ENCODE peak calls at places on chromosomes 6 and 20, in eight cellular contexts. One of them, this sample, is unnamed.

GRCh38 chr6:72911463-72912153 is 289.7 kb downstream of the KCNQ5 start:
- DNase-seq in spleen: no peak
- DNase-seq in mucosa of descending colon: peak
- DNase-seq in astrocyte of the cerebellum: peak
- DNase-seq in HFF-Myc: peak
- DNase-seq in fibroblast of pulmonary artery: peak
- DNase-seq in AG09309: peak
- DNase-seq in lower lobe of right lung: no peak
- DNase-seq in this sample: no peak

GRCh38 chr6:166258854-166259276 is 49.3 kb downstream of the PRR18 start:
- DNase-seq in spleen: peak
- DNase-seq in mucosa of descending colon: peak
- DNase-seq in astrocyte of the cerebellum: no peak
- DNase-seq in HFF-Myc: no peak
- DNase-seq in fibroblast of pulmonary artery: no peak
- DNase-seq in AG09309: no peak
- DNase-seq in lower lobe of right lung: peak
- DNase-seq in this sample: no peak

GRCh38 chr6:21149460-21149859 is 444.1 kb upstream of the SOX4 start:
- DNase-seq in spleen: no peak
- DNase-seq in mucosa of descending colon: no peak
- DNase-seq in astrocyte of the cerebellum: no peak
- DNase-seq in HFF-Myc: no peak
- DNase-seq in fibroblast of pulmonary artery: peak
- DNase-seq in AG09309: peak
- DNase-seq in lower lobe of right lung: no peak
- DNase-seq in this sample: no peak

GRCh38 chr20:20216941-20217340 is 151.0 kb upstream of the INSM1 start:
- DNase-seq in spleen: no peak
- DNase-seq in mucosa of descending colon: no peak
- DNase-seq in astrocyte of the cerebellum: no peak
- DNase-seq in HFF-Myc: no peak
- DNase-seq in fibroblast of pulmonary artery: no peak
- DNase-seq in AG09309: no peak
- DNase-seq in lower lobe of right lung: no peak
- DNase-seq in this sample: no peak

GRCh38 chr6:163579111-163579879 is 164.8 kb downstream of the QKI start:
- DNase-seq in spleen: no peak
- DNase-seq in mucosa of descending colon: no peak
- DNase-seq in astrocyte of the cerebellum: no peak
- DNase-seq in HFF-Myc: no peak
- DNase-seq in fibroblast of pulmonary artery: no peak
- DNase-seq in AG09309: no peak
- DNase-seq in lower lobe of right lung: no peak
- DNase-seq in this sample: no peak

GRCh38 chr6:24911983-24912382 is 23.8 kb downstream of the RIPOR2 start:
- DNase-seq in spleen: no peak
- DNase-seq in mucosa of descending colon: no peak
- DNase-seq in astrocyte of the cerebellum: no peak
- DNase-seq in HFF-Myc: no peak
- DNase-seq in fibroblast of pulmonary artery: no peak
- DNase-seq in AG09309: no peak
- DNase-seq in lower lobe of right lung: no peak
- DNase-seq in this sample: no peak

GRCh38 chr6:11177271-11177670 is 55.2 kb downstream of the NEDD9 start:
- DNase-seq in spleen: no peak
- DNase-seq in mucosa of descending colon: no peak
- DNase-seq in astrocyte of the cerebellum: no peak
- DNase-seq in HFF-Myc: no peak
- DNase-seq in fibroblast of pulmonary artery: no peak
- DNase-seq in AG09309: no peak
- DNase-seq in lower lobe of right lung: no peak
- DNase-seq in this sample: no peak

GRCh38 chr20:258269-258858 is 840 bp downstream of the DEFB132 start:
- DNase-seq in spleen: no peak
- DNase-seq in mucosa of descending colon: no peak
- DNase-seq in astrocyte of the cerebellum: no peak
- DNase-seq in HFF-Myc: no peak
- DNase-seq in fibroblast of pulmonary artery: no peak
- DNase-seq in AG09309: no peak
- DNase-seq in lower lobe of right lung: no peak
- DNase-seq in this sample: no peak

GRCh38 chr20:53568351-53568750 is 25.3 kb downstream of the ZNF217 start:
- DNase-seq in spleen: no peak
- DNase-seq in mucosa of descending colon: no peak
- DNase-seq in astrocyte of the cerebellum: no peak
- DNase-seq in HFF-Myc: no peak
- DNase-seq in fibroblast of pulmonary artery: no peak
- DNase-seq in AG09309: no peak
- DNase-seq in lower lobe of right lung: no peak
- DNase-seq in this sample: no peak

GRCh38 chr20:57089701-57090144 is 176.7 kb downstream of the BMP7 start:
- DNase-seq in spleen: peak
- DNase-seq in mucosa of descending colon: peak
- DNase-seq in astrocyte of the cerebellum: no peak
- DNase-seq in HFF-Myc: no peak
- DNase-seq in fibroblast of pulmonary artery: peak
- DNase-seq in AG09309: no peak
- DNase-seq in lower lobe of right lung: peak
- DNase-seq in this sample: no peak

GRCh38 chr6:22765015-22765414 is 195.6 kb downstream of the HDGFL1 start:
- DNase-seq in spleen: no peak
- DNase-seq in mucosa of descending colon: no peak
- DNase-seq in astrocyte of the cerebellum: peak
- DNase-seq in HFF-Myc: no peak
- DNase-seq in fibroblast of pulmonary artery: peak
- DNase-seq in AG09309: no peak
- DNase-seq in lower lobe of right lung: no peak
- DNase-seq in this sample: no peak

GRCh38 chr6:127015858-127016257 is 102.6 kb upstream of the RSPO3 start:
- DNase-seq in spleen: no peak
- DNase-seq in mucosa of descending colon: no peak
- DNase-seq in astrocyte of the cerebellum: no peak
- DNase-seq in HFF-Myc: no peak
- DNase-seq in fibroblast of pulmonary artery: no peak
- DNase-seq in AG09309: no peak
- DNase-seq in lower lobe of right lung: no peak
- DNase-seq in this sample: no peak

GRCh38 chr20:63579017-63579705 is 5.1 kb upstream of the HELZ2 start:
- DNase-seq in spleen: no peak
- DNase-seq in mucosa of descending colon: no peak
- DNase-seq in astrocyte of the cerebellum: no peak
- DNase-seq in HFF-Myc: no peak
- DNase-seq in fibroblast of pulmonary artery: no peak
- DNase-seq in AG09309: no peak
- DNase-seq in lower lobe of right lung: no peak
- DNase-seq in this sample: no peak

GRCh38 chr6:166778046-166778445 is 151.0 kb upstream of the RPS6KA2 start:
- DNase-seq in spleen: peak
- DNase-seq in mucosa of descending colon: no peak
- DNase-seq in astrocyte of the cerebellum: no peak
- DNase-seq in HFF-Myc: no peak
- DNase-seq in fibroblast of pulmonary artery: no peak
- DNase-seq in AG09309: no peak
- DNase-seq in lower lobe of right lung: no peak
- DNase-seq in this sample: no peak

GRCh38 chr20:38748097-38748862 is at the start of gene ACTR5:
- DNase-seq in spleen: peak
- DNase-seq in mucosa of descending colon: peak
- DNase-seq in astrocyte of the cerebellum: peak
- DNase-seq in HFF-Myc: peak
- DNase-seq in fibroblast of pulmonary artery: peak
- DNase-seq in AG09309: peak
- DNase-seq in lower lobe of right lung: peak
- DNase-seq in this sample: no peak

GRCh38 chr20:45909817-45910669 is 1.9 kb downstream of the PLTP start:
- DNase-seq in spleen: no peak
- DNase-seq in mucosa of descending colon: no peak
- DNase-seq in astrocyte of the cerebellum: no peak
- DNase-seq in HFF-Myc: no peak
- DNase-seq in fibroblast of pulmonary artery: no peak
- DNase-seq in AG09309: no peak
- DNase-seq in lower lobe of right lung: no peak
- DNase-seq in this sample: no peak

GRCh38 chr20:45910670-45911485 is 1.1 kb downstream of the PLTP start:
- DNase-seq in spleen: peak
- DNase-seq in mucosa of descending colon: peak
- DNase-seq in astrocyte of the cerebellum: peak
- DNase-seq in HFF-Myc: peak
- DNase-seq in fibroblast of pulmonary artery: peak
- DNase-seq in AG09309: peak
- DNase-seq in lower lobe of right lung: peak
- DNase-seq in this sample: peak

GRCh38 chr20:45907219-45907948 is 4.6 kb downstream of the PLTP start:
- DNase-seq in spleen: no peak
- DNase-seq in mucosa of descending colon: no peak
- DNase-seq in astrocyte of the cerebellum: no peak
- DNase-seq in HFF-Myc: no peak
- DNase-seq in fibroblast of pulmonary artery: no peak
- DNase-seq in AG09309: no peak
- DNase-seq in lower lobe of right lung: no peak
- DNase-seq in this sample: no peak

GRCh38 chr20:45908086-45908485 is 3.9 kb downstream of the PLTP start:
- DNase-seq in spleen: no peak
- DNase-seq in mucosa of descending colon: no peak
- DNase-seq in astrocyte of the cerebellum: no peak
- DNase-seq in HFF-Myc: no peak
- DNase-seq in fibroblast of pulmonary artery: no peak
- DNase-seq in AG09309: no peak
- DNase-seq in lower lobe of right lung: no peak
- DNase-seq in this sample: no peak

GRCh38 chr20:45909336-45909808 is 2.6 kb downstream of the PLTP start:
- DNase-seq in spleen: no peak
- DNase-seq in mucosa of descending colon: no peak
- DNase-seq in astrocyte of the cerebellum: no peak
- DNase-seq in HFF-Myc: no peak
- DNase-seq in fibroblast of pulmonary artery: no peak
- DNase-seq in AG09309: no peak
- DNase-seq in lower lobe of right lung: no peak
- DNase-seq in this sample: no peak
- H3K4me3 ChIP-seq in spleen: no peak
- H3K4me3 ChIP-seq in mucosa of descending colon: no peak
- H3K4me3 ChIP-seq in astrocyte of the cerebellum: no peak
- H3K4me3 ChIP-seq in HFF-Myc: no peak
- H3K4me3 ChIP-seq in fibroblast of pulmonary artery: no peak
- H3K4me3 ChIP-seq in AG09309: no peak
- H3K4me3 ChIP-seq in lower lobe of right lung: no peak
- H3K4me3 ChIP-seq in this sample: no peak

DNA sequence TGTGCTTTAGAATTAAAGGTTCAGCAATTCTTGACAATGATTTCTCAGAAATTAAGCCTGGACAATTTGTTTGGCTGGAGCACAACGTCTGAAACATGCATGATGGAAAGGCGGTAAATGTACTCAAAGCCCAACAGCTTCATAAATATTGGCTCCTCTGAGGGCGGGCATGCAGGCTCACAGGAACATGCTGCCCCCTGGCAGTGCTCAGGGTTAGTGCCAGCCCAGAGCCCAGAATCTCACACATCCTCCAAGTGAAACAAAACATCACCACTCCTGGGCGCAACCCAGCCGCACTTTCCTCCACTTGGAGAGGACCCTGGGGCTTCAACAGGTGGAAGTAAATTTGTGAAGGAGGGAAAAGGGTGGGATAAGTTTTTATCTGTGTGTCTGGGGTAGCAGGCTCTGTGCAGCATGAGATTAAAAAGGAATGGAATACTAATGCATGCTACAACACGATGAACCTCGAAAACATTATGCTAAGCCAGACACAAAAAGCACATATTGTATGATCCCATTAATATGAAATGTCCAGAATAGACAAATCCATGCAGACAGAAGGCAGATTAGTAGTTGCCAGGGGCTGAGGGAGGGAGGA is 54.1 kb upstream of the PTPRT start:
- DNase-seq in spleen: no peak
- DNase-seq in mucosa of descending colon: peak
- DNase-seq in astrocyte of the cerebellum: no peak
- DNase-seq in HFF-Myc: no peak
- DNase-seq in fibroblast of pulmonary artery: no peak
- DNase-seq in AG09309: no peak
- DNase-seq in lower lobe of right lung: no peak
- DNase-seq in this sample: no peak
- TF ChIP-seq CTCF in spleen: no peak
- TF ChIP-seq CTCF in mucosa of descending colon: no peak
- TF ChIP-seq CTCF in astrocyte of the cerebellum: no peak
- TF ChIP-seq CTCF in HFF-Myc: no peak
- TF ChIP-seq CTCF in fibroblast of pulmonary artery: no peak
- TF ChIP-seq CTCF in AG09309: peak
- TF ChIP-seq CTCF in lower lobe of right lung: peak
- TF ChIP-seq CTCF in this sample: no peak

DNA sequence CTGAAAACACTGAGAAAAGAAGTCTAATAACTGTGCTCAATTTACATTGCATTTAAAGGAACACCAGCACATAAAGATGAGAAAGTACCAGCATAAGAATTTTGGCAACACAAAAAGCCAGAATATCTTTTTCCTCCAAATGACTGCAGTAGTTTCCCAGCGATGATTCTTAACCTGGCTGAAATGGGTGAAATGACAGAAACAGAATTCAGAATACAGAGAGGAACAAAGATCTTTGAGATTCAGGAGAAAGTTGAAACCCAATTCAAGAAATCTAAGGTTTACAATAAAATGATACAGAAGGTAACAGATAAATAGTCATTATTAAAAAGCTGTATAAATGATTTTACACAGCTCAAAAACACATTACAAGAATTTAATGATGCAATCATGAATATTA is 197.0 kb upstream of the EYS start:
- DNase-seq in spleen: no peak
- DNase-seq in mucosa of descending colon: no peak
- DNase-seq in astrocyte of the cerebellum: no peak
- DNase-seq in HFF-Myc: no peak
- DNase-seq in fibroblast of pulmonary artery: no peak
- DNase-seq in AG09309: no peak
- DNase-seq in lower lobe of right lung: no peak
- DNase-seq in this sample: no peak
- H3K4me3 ChIP-seq in spleen: no peak
- H3K4me3 ChIP-seq in mucosa of descending colon: no peak
- H3K4me3 ChIP-seq in astrocyte of the cerebellum: no peak
- H3K4me3 ChIP-seq in HFF-Myc: no peak
- H3K4me3 ChIP-seq in fibroblast of pulmonary artery: no peak
- H3K4me3 ChIP-seq in AG09309: no peak
- H3K4me3 ChIP-seq in lower lobe of right lung: no peak
- H3K4me3 ChIP-seq in this sample: no peak

GRCh38 chr6:4032475-4032874 is 46.5 kb downstream of the FAM217A start:
- DNase-seq in spleen: no peak
- DNase-seq in mucosa of descending colon: no peak
- DNase-seq in astrocyte of the cerebellum: no peak
- DNase-seq in HFF-Myc: no peak
- DNase-seq in fibroblast of pulmonary artery: no peak
- DNase-seq in AG09309: no peak
- DNase-seq in lower lobe of right lung: no peak
- DNase-seq in this sample: no peak
- TF ChIP-seq CTCF in spleen: no peak
- TF ChIP-seq CTCF in mucosa of descending colon: no peak
- TF ChIP-seq CTCF in astrocyte of the cerebellum: no peak
- TF ChIP-seq CTCF in HFF-Myc: no peak
- TF ChIP-seq CTCF in fibroblast of pulmonary artery: no peak
- TF ChIP-seq CTCF in AG09309: no peak
- TF ChIP-seq CTCF in lower lobe of right lung: no peak
- TF ChIP-seq CTCF in this sample: no peak

GRCh38 chr6:167829513-167829912 is 2.8 kb downstream of the AFDN start:
- DNase-seq in spleen: no peak
- DNase-seq in mucosa of descending colon: no peak
- DNase-seq in astrocyte of the cerebellum: no peak
- DNase-seq in HFF-Myc: no peak
- DNase-seq in fibroblast of pulmonary artery: no peak
- DNase-seq in AG09309: no peak
- DNase-seq in lower lobe of right lung: no peak
- DNase-seq in this sample: no peak
- H3K4me3 ChIP-seq in spleen: no peak
- H3K4me3 ChIP-seq in mucosa of descending colon: no peak
- H3K4me3 ChIP-seq in astrocyte of the cerebellum: no peak
- H3K4me3 ChIP-seq in HFF-Myc: no peak
- H3K4me3 ChIP-seq in fibroblast of pulmonary artery: no peak
- H3K4me3 ChIP-seq in AG09309: no peak
- H3K4me3 ChIP-seq in lower lobe of right lung: no peak
- H3K4me3 ChIP-seq in this sample: no peak

GRCh38 chr20:16747291-16747811 is 807 bp upstream of the OTOR start:
- DNase-seq in spleen: no peak
- DNase-seq in mucosa of descending colon: peak
- DNase-seq in astrocyte of the cerebellum: no peak
- DNase-seq in HFF-Myc: no peak
- DNase-seq in fibroblast of pulmonary artery: no peak
- DNase-seq in AG09309: no peak
- DNase-seq in lower lobe of right lung: no peak
- DNase-seq in this sample: no peak
- TF ChIP-seq CTCF in spleen: no peak
- TF ChIP-seq CTCF in mucosa of descending colon: no peak
- TF ChIP-seq CTCF in astrocyte of the cerebellum: peak
- TF ChIP-seq CTCF in HFF-Myc: no peak
- TF ChIP-seq CTCF in fibroblast of pulmonary artery: no peak
- TF ChIP-seq CTCF in AG09309: no peak
- TF ChIP-seq CTCF in lower lobe of right lung: peak
- TF ChIP-seq CTCF in this sample: no peak